ENCODE peak calls at places on chromosomes 16 and 17, in six cellular contexts. K, C, E, D, W and T are unnamed samples.

GRCh38 chr17:61634942-61635538 is 44.0 kb upstream of the NACA2 start:
- DNase-seq in K (no peak), C (no peak), E (no peak), D (no peak), W (no peak), T (no peak)

GRCh38 chr17:63622571-63623390 is 564 bp downstream of the MAP3K3 start:
- DNase-seq in K (peak), C (peak), E (no peak), D (peak), W (peak), T (peak)

GRCh38 chr17:45267436-45268055 is 5.7 kb upstream of the SPATA32 start:
- DNase-seq in K (no peak), C (no peak), E (no peak), D (no peak), W (no peak), T (no peak)

GRCh38 chr17:2954898-2955445 is 108.4 kb downstream of the OR1D5 start:
- DNase-seq in K (peak), C (no peak), E (peak), D (no peak), W (no peak), T (peak)

GRCh38 chr16:86245895-86246294 is 264.4 kb upstream of the FOXF1 start:
- DNase-seq in K (no peak), C (no peak), E (no peak), D (no peak), W (no peak), T (no peak)

GRCh38 chr16:69839240-69839688 is 77.1 kb downstream of the WWP2 start:
- DNase-seq in K (no peak), C (no peak), E (no peak), D (no peak), W (no peak), T (no peak)

GRCh38 chr16:86604436-86605220 is 26.3 kb downstream of the FOXL1 start:
- DNase-seq in K (peak), C (no peak), E (no peak), D (no peak), W (no peak), T (no peak)

GRCh38 chr16:11333010-11333409 is 12.2 kb upstream of the RMI2 start:
- DNase-seq in K (no peak), C (no peak), E (no peak), D (no peak), W (no peak), T (no peak)

GRCh38 chr17:15278381-15278780 is 13.3 kb upstream of the PMP22 start:
- DNase-seq in K (no peak), C (no peak), E (no peak), D (no peak), W (no peak), T (no peak)

GRCh38 chr17:32161506-32162365 is 19.4 kb downstream of the RHOT1 start:
- DNase-seq in K (no peak), C (no peak), E (no peak), D (no peak), W (no peak), T (peak)

GRCh38 chr16:10685709-10686108 is 9.0 kb downstream of the TEKT5 start:
- DNase-seq in K (no peak), C (no peak), E (no peak), D (no peak), W (no peak), T (no peak)

GRCh38 chr16:17723735-17724134 is 253.0 kb upstream of the XYLT1 start:
- DNase-seq in K (no peak), C (no peak), E (peak), D (no peak), W (no peak), T (peak)

GRCh38 chr17:66716236-66717026 is 118.5 kb upstream of the CACNG5 start:
- DNase-seq in K (no peak), C (no peak), E (no peak), D (no peak), W (no peak), T (no peak)

GRCh38 chr16:82152641-82153094 is 17.4 kb downstream of the MPHOSPH6 start:
- DNase-seq in K (no peak), C (no peak), E (no peak), D (no peak), W (no peak), T (peak)

GRCh38 chr17:42075789-42076188 is 22.5 kb downstream of the ZNF385C start:
- DNase-seq in K (no peak), C (no peak), E (no peak), D (no peak), W (no peak), T (no peak)

GRCh38 chr17:42076797-42077559 is 21.3 kb downstream of the ZNF385C start:
- DNase-seq in K (no peak), C (no peak), E (no peak), D (no peak), W (no peak), T (no peak)

GRCh38 chr17:42071810-42072209 is 21.4 kb upstream of the C17orf113 start:
- DNase-seq in K (peak), C (no peak), E (no peak), D (no peak), W (no peak), T (no peak)

GRCh38 chr17:42068979-42069378 is 18.6 kb upstream of the C17orf113 start:
- DNase-seq in K (no peak), C (no peak), E (no peak), D (no peak), W (no peak), T (no peak)

DNA sequence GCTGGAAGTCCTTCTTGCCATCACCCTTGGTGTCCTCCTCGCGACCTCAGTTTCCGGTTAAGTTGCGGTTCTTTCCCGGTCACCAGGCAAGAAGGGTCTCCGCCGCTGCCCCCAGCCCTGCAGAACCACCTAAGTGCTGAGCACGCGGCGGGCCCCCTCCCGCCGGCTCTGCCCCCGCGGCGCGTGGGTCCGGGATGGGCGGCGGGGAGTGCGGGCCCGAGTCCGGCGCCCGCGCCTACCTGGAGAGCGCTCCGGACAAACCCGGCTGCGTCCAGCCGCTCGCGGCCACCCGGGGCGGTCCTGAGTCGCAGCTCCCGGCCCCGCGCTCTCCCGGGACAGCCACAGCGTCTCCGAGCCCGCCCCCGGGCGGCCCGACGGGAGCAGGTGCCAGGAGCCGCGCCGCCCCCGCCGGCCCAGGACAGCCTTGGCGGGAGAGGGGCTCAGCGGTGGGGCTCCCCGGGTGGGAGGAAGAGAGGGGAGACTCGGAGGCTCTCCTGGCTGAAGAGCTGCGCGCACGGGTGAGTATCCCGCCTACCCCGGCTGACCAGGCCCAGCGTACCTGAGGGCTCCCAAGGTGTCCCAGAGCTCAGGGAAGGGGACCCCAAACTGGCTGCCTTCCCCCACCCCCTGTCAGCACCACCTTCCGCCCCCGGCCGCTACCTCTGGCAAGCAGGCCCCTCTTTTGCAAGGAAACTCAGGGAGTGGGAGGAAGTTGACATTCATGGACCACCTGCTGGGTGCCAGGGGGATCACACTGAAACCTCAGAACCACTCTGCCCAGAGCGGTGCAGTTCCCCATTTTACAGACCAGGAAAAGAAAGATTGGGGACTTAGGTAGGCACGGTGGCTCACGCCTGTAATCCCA is 22.2 kb upstream of the C17orf113 start:
- DNase-seq in K (peak), C (no peak), E (no peak), D (no peak), W (no peak), T (no peak)
- TF ChIP-seq CTCF in K (peak), C (no peak), E (no peak), D (no peak), W (no peak), T (no peak)

GRCh38 chr16:89297156-89297869 is 79.8 kb downstream of the ZNF778 start:
- DNase-seq in K (no peak), C (no peak), E (no peak), D (no peak), W (no peak), T (no peak)

GRCh38 chr16:89297870-89298545 is 80.5 kb downstream of the ZNF778 start:
- DNase-seq in K (no peak), C (no peak), E (no peak), D (no peak), W (no peak), T (no peak)

GRCh38 chr16:89298826-89299225 is 81.3 kb downstream of the ZNF778 start:
- DNase-seq in K (no peak), C (no peak), E (no peak), D (no peak), W (no peak), T (no peak)

GRCh38 chr16:89300976-89301360 is 83.5 kb downstream of the ZNF778 start:
- DNase-seq in K (no peak), C (no peak), E (no peak), D (no peak), W (no peak), T (no peak)

GRCh38 chr16:89300311-89300975 is 82.9 kb downstream of the ZNF778 start:
- DNase-seq in K (no peak), C (no peak), E (no peak), D (no peak), W (peak), T (no peak)
- H3K4me3 ChIP-seq in K (no peak), C (no peak), E (no peak), D (no peak), W (no peak), T (no peak)

GRCh38 chr17:7744416-7744815 is 26.9 kb downstream of the DNAH2 start:
- DNase-seq in K (no peak), C (no peak), E (no peak), D (no peak), W (no peak), T (no peak)

GRCh38 chr17:7748098-7748775 is 30.7 kb downstream of the DNAH2 start:
- DNase-seq in K (no peak), C (no peak), E (no peak), D (no peak), W (no peak), T (peak)

GRCh38 chr17:7747586-7747985 is 30.0 kb downstream of the DNAH2 start:
- DNase-seq in K (no peak), C (no peak), E (peak), D (no peak), W (no peak), T (peak)

GRCh38 chr17:7742729-7743128 is 25.2 kb downstream of the DNAH2 start:
- DNase-seq in K (no peak), C (no peak), E (no peak), D (no peak), W (no peak), T (no peak)

DNA sequence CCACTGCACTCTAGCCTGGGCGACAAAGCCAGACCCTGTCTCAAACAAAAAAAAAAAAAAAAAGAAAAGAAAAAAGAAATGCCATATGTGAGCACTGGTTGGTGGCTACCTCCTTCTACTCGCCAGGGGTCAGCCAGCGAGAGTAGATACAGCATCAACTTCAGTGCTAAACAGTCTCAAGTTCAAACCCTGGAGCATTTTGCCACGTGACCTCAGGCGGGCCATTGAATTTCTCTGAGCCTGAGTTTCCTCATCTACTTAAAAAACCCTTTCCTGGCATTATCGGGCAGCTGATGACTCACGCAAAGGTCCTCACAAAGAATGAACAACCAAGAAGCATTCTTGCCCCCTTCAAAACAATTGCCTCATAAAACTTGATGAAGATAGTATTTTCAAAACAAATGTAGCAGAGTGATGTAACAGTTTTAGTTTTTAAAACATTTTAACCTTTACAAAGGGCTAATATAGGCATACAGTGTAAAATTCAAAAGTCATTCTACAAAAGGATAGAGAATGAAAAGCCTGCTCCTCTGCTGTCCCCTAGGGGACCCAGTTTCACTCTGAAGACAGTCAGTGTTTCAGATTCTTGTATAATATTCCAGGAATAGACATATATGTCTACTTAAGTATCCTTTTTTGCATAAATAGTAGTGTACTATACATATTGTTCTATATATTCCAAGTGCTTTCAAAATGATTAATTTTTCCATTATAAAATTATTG is 28.4 kb downstream of the DNAH2 start:
- DNase-seq in K (no peak), C (no peak), E (peak), D (peak), W (no peak), T (peak)
- TF ChIP-seq CTCF in K (peak), C (no peak), E (no peak), D (peak), W (no peak), T (peak)

DNA sequence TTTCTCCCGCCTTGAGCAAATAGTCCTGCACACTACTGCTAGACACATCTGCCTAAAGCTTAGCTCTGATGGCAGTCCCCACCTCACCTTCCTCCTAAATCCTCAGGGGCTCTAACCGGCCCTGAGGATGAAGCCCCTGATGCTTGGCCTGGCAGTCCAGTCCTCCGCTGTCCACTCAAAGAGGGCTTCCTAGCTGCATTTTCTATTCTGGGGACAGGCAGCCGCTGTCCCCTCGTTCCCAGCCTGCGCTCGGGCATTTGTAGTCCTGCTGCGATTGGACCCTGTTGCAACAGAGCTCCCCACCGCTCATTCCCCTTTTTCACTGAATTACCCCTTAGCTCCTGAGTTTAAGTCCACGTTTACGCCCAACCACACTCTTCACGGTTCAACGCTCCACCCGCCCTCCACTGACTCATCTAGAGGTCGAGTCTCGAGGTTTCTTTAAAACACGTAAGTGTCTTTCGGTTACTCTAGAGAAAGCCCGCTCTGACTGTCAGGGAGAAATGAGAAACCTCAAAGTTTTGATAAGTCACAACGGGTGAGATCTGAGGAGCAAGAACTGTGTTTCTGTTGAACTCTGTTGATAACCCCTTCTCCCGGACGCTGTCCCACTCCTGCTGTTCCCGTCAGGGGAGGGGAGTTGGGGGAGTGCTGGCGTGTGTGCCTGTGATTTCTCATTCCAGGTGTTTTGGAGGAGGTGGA is 4.5 kb downstream of the CCR7 start:
- DNase-seq in K (peak), C (no peak), E (no peak), D (no peak), W (no peak), T (peak)
- H3K4me3 ChIP-seq in K (peak), C (no peak), E (no peak), D (no peak), W (peak), T (peak)

GRCh38 chr17:28744104-28744801 is 442 bp downstream of the TRAF4 start:
- DNase-seq in K (peak), C (no peak), E (no peak), D (peak), W (peak), T (no peak)
- TF ChIP-seq CTCF in K (no peak), C (no peak), E (no peak), D (no peak), W (no peak), T (no peak)

GRCh38 chr17:82386881-82387498 is 15.4 kb downstream of the UTS2R start:
- DNase-seq in K (no peak), C (no peak), E (no peak), D (no peak), W (no peak), T (no peak)

GRCh38 chr17:82384730-82385429 is 13.3 kb downstream of the UTS2R start:
- DNase-seq in K (peak), C (peak), E (no peak), D (peak), W (peak), T (peak)

GRCh38 chr17:82384051-82384729 is 12.6 kb downstream of the UTS2R start:
- DNase-seq in K (no peak), C (no peak), E (no peak), D (no peak), W (no peak), T (no peak)

GRCh38 chr17:82386256-82386831 is 14.8 kb downstream of the UTS2R start:
- DNase-seq in K (no peak), C (no peak), E (no peak), D (no peak), W (peak), T (no peak)

DNA sequence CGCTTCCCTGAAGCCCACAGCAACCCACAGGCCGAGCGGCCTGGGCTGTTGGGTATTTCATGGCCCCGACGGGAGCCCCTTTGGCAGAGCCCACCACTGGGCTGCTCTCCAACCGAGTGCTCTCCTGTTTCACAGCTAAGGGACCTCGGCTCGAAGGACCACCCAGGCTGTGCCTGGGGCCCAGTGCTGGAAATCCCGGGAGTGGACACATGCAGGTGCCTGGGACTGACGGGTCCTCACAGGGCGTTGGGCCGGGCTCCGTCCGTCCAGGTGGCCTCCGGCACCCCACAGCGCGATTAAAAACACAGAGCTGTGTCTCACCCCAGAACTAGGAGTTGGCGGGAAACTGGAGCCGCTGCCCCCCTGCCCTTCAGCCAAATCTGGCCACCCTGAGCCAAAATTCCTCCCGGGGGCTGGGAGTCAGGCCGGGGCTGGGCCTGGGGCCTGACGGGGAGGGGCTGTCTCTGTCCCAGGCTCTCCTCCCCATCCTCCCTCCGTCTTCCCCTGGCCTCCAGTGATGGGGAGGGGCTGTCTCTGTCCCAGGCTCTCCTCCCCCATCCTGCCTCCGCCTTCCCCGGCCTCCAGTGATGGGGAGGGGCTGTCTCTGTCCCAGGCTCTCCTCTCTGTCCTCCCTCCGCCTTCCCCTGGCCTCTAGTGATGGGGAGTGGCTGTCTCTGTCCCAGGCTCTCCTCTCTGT is 14.1 kb downstream of the UTS2R start:
- DNase-seq in K (no peak), C (no peak), E (no peak), D (no peak), W (peak), T (no peak)
- H3K4me3 ChIP-seq in K (no peak), C (no peak), E (no peak), D (no peak), W (no peak), T (no peak)

GRCh38 chr16:31488630-31489564 is 6.0 kb downstream of the SLC5A2 start:
- DNase-seq in K (no peak), C (no peak), E (no peak), D (no peak), W (no peak), T (peak)
- TF ChIP-seq CTCF in K (no peak), C (no peak), E (no peak), D (no peak), W (no peak), T (no peak)

DNA sequence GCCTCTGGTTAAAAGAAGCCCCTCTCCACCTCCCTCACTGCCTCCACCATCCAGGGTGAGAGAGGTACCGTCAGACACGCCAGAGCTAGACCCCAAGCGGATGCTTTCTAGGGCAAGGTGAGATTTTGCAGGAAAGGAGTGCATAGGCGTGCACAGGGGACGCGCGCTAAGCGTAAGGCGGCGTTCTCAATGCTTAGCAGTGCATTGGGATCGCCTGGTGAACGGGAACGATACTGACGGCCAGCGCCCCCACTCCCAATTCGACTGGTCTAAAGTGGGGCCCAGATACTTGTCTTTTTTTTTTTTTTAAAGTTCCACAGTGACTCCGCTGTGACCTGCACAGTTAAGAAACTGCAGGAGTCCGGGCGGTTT is 57.9 kb upstream of the CREBBP start:
- DNase-seq in K (no peak), C (no peak), E (no peak), D (no peak), W (no peak), T (no peak)
- H3K4me3 ChIP-seq in K (no peak), C (peak), E (peak), D (peak), W (peak), T (peak)